ENCODE peak calls at places on chromosome 22, in six cellular contexts. J is MCF 10A, U is H9, O is bronchial epithelial cell, E is adrenal gland, Q is AG09309. K is an unnamed sample.

GRCh38 chr22:49099089-49099488 is 728.6 kb downstream of the BRD1 start:
- DNase-seq in J (no peak), U (no peak), O (no peak), E (no peak), Q (no peak), K (no peak)

GRCh38 chr22:48876951-48877350 is 950.7 kb downstream of the BRD1 start:
- DNase-seq in J (no peak), U (no peak), O (no peak), E (no peak), Q (no peak), K (no peak)

GRCh38 chr22:22425783-22426624 is 82.5 kb downstream of the ZNF280B start:
- DNase-seq in J (no peak), U (no peak), O (no peak), E (peak; percentile 43), Q (no peak), K (no peak)

GRCh38 chr22:44938886-44939285 is 70.9 kb downstream of the PHF21B start:
- DNase-seq in J (no peak), U (no peak), O (no peak), E (no peak), Q (no peak), K (no peak)

GRCh38 chr22:28893810-28894209 is 10.4 kb downstream of the ZNRF3 start:
- DNase-seq in J (peak; percentile 23), U (no peak), O (no peak), E (no peak), Q (no peak), K (no peak)

GRCh38 chr22:31243339-31244043 is 31.4 kb downstream of the LIMK2 start:
- DNase-seq in J (peak; percentile 83), U (no peak), O (peak; percentile 93), E (no peak), Q (no peak), K (no peak)

GRCh38 chr22:22196833-22197477 is 47.6 kb upstream of the VPREB1 start:
- DNase-seq in J (no peak), U (no peak), O (no peak), E (no peak), Q (no peak), K (no peak)

GRCh38 chr22:49015993-49016908 is 811.4 kb downstream of the BRD1 start:
- DNase-seq in J (no peak), U (peak; percentile 12), O (no peak), E (peak; percentile 22), Q (no peak), K (peak; percentile 75)

GRCh38 chr22:28402539-28402938 is 277.1 kb downstream of the TTC28 start:
- DNase-seq in J (no peak), U (no peak), O (no peak), E (no peak), Q (no peak), K (no peak)

GRCh38 chr22:45600791-45601730 is 70.6 kb upstream of the ATXN10 start:
- DNase-seq in J (peak; percentile 45), U (no peak), O (peak; percentile 30), E (no peak), Q (no peak), K (no peak)

GRCh38 chr22:17795661-17796548 is 21.6 kb upstream of the BID start:
- DNase-seq in J (no peak), U (no peak), O (no peak), E (no peak), Q (no peak), K (no peak)

GRCh38 chr22:26239561-26239960 is 70.3 kb downstream of the SEZ6L start:
- DNase-seq in J (no peak), U (peak; percentile 4), O (no peak), E (peak; percentile 29), Q (no peak), K (no peak)

GRCh38 chr22:27718186-27719032 is 83.1 kb downstream of the MN1 start:
- DNase-seq in J (peak; percentile 91), U (peak; percentile 42), O (peak; percentile 96), E (peak; percentile 86), Q (peak; percentile 73), K (peak; percentile 91)

GRCh38 chr22:22042599-22043295 is 60.2 kb upstream of the TOP3B start:
- DNase-seq in J (no peak), U (no peak), O (no peak), E (no peak), Q (no peak), K (no peak)

DNA sequence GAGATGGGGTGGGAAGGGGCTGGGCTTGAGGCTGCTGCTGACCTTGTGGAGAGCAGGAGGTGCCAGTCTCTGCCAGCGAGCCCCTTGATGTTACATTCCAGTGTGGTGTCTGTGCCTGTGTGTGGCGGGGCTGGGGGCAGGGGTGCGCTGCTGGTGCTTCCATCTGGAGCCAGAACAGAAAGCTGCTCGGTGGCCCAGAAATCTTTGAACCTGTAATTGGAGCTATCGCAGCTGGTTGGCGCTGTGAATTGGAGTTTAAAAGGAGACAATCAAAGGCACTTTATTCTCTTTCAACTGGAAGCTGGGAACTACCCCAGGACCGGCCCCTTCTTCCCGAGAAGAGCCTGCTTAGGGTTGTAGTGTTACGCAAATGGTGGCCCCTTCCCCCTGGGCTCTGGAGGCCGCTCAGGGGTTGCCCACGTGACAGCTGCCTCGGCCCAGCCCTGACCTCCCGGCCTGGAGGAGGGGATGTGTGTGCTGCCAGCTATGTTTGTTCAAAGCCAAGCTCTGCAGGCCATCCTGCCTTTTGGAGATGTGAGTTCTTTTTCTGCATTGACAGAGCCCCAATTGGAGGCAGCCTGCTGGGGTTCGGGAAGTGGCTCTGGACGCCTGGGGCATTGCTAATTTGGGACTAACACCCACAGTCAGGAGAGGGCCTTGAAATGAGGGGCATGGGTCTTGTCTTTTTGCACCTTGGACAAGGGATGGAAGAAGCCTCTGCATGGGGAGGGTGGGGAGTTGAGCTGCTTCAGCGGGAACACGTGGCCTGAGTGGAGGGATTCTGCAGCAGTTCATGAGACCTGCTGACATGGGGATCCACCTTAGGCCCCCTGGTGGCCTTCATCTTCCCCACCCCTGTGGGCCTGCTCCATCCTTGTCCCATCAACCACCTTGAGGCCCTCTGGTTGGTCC is 14.0 kb upstream of the ARSA start:
- DNase-seq in J (no peak), U (peak; percentile 91), O (peak; percentile 14), E (no peak), Q (no peak), K (no peak)
- TF ChIP-seq CTCF in J (no peak), U (peak; percentile 29), O (peak; percentile 51), E (peak; percentile 34), Q (peak; percentile 39), K (peak; percentile 50)

DNA sequence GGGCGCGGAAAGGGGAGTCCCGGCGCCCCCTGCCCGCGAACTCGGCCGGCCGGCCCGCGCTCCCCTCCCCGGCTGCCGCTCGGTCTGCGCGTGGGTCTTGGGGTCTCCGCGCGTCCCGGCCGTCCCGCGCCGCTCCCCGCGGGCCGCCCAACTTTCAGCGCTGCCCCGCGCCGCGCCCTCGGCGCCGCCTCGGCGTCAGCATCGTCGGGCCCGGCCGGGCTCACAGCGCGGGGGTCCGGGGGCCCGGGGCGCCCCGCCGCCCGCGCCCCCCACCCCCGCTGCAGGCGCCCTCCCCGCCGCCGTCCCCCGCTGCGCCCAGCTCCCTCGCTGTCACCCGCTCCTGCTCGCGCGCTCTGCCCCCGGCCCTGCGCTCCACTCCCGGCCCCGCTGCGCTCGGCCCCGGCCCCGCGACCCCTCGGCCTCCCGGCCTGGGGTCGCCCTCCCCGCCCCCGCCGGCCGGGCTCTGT is at the start of gene KCNJ4:
- DNase-seq in J (no peak), U (no peak), O (no peak), E (no peak), Q (no peak), K (no peak)
- TF ChIP-seq CTCF in J (no peak), U (no peak), O (no peak), E (no peak), Q (no peak), K (no peak)

GRCh38 chr22:41952713-41953112 is 763 bp downstream of the SMIM45 start:
- DNase-seq in J (no peak), U (no peak), O (no peak), E (no peak), Q (no peak), K (no peak)

GRCh38 chr22:41963453-41964105 is 5.7 kb upstream of the SEPTIN3 start:
- DNase-seq in J (no peak), U (no peak), O (no peak), E (no peak), Q (peak; percentile 21), K (no peak)

GRCh38 chr22:41957941-41958556 is 6.1 kb downstream of the SMIM45 start:
- DNase-seq in J (no peak), U (no peak), O (no peak), E (no peak), Q (no peak), K (no peak)
- TF ChIP-seq CTCF in J (no peak), U (peak; percentile 46), O (no peak), E (no peak), Q (no peak), K (no peak)

GRCh38 chr22:43783777-43784176 is 28.3 kb downstream of the EFCAB6 start:
- DNase-seq in J (peak; percentile 21), U (no peak), O (no peak), E (no peak), Q (no peak), K (no peak)
- TF ChIP-seq CTCF in J (no peak), U (peak; percentile 58), O (peak; percentile 12), E (no peak), Q (no peak), K (no peak)

K was measured in osteocyte.